ENCODE peak calls at places on chromosomes 1 and 21, in six cellular contexts. K is stomach, F is breast epithelium, J is foreskin keratinocyte, B is GM13977, T is IMR-90. Y is an unnamed sample.

GRCh38 chr1:228284148-228284495 is 76.3 kb downstream of the OBSCN start:
- DNase-seq in K (no peak), F (no peak), J (no peak), B (no peak), T (no peak), Y (no peak)

GRCh38 chr1:245220381-245220985 is 65.7 kb downstream of the KIF26B start:
- DNase-seq in K (no peak), F (no peak), J (no peak), B (no peak), T (no peak), Y (no peak)

GRCh38 chr1:56132520-56132919 is 446.8 kb downstream of the PLPP3 start:
- DNase-seq in K (no peak), F (no peak), J (no peak), B (no peak), T (no peak), Y (no peak)

GRCh38 chr1:42298520-42298919 is 36.5 kb downstream of the FOXJ3 start:
- DNase-seq in K (no peak), F (no peak), J (no peak), B (no peak), T (no peak), Y (no peak)

GRCh38 chr1:9996624-9997582 is at the start of gene RBP7:
- DNase-seq in K (peak; percentile 26), F (no peak), J (no peak), B (peak; percentile 49), T (no peak), Y (peak; percentile 18)

GRCh38 chr1:17045140-17045539 is 8.7 kb downstream of the SDHB start:
- DNase-seq in K (no peak), F (no peak), J (no peak), B (no peak), T (no peak), Y (no peak)

GRCh38 chr21:45983981-45984551 is 2.5 kb downstream of the COL6A1 start:
- DNase-seq in K (no peak), F (no peak), J (no peak), B (no peak), T (no peak), Y (no peak)

GRCh38 chr1:212981025-212981495 is 30.7 kb downstream of the VASH2 start:
- DNase-seq in K (peak; percentile 37), F (peak; percentile 63), J (no peak), B (no peak), T (no peak), Y (no peak)

GRCh38 chr1:198528376-198528775 is 12.1 kb downstream of the ATP6V1G3 start:
- DNase-seq in K (no peak), F (no peak), J (no peak), B (no peak), T (peak; percentile 54), Y (no peak)

GRCh38 chr1:25020851-25021585 is 90.9 kb upstream of the RUNX3 start:
- DNase-seq in K (no peak), F (no peak), J (no peak), B (no peak), T (no peak), Y (no peak)

GRCh38 chr1:67166196-67166595 is at the start of gene IL23R:
- DNase-seq in K (no peak), F (no peak), J (no peak), B (peak; percentile 38), T (no peak), Y (no peak)

GRCh38 chr1:110390096-110390495 is 730 bp downstream of the SLC16A4 start:
- DNase-seq in K (no peak), F (peak; percentile 68), J (no peak), B (no peak), T (peak; percentile 89), Y (no peak)

GRCh38 chr1:214028095-214028494 is 40.3 kb downstream of the PROX1 start:
- DNase-seq in K (no peak), F (no peak), J (no peak), B (no peak), T (no peak), Y (no peak)

GRCh38 chr1:59917026-59917784 is 9.4 kb downstream of the CYP2J2 start:
- DNase-seq in K (no peak), F (no peak), J (no peak), B (no peak), T (no peak), Y (no peak)

GRCh38 chr1:77373702-77374101 is 91.9 kb downstream of the AK5 start:
- DNase-seq in K (no peak), F (no peak), J (no peak), B (no peak), T (no peak), Y (no peak)

GRCh38 chr1:168636200-168636599 is 59.8 kb downstream of the XCL1 start:
- DNase-seq in K (no peak), F (no peak), J (peak; percentile 61), B (no peak), T (no peak), Y (peak; percentile 4)

GRCh38 chr1:999797-1000356 is at the start of gene HES4:
- DNase-seq in K (peak; percentile 93), F (peak; percentile 81), J (peak; percentile 54), B (peak; percentile 85), T (peak; percentile 90), Y (peak; percentile 37)

GRCh38 chr1:78168306-78168705 is 122.5 kb downstream of the GIPC2 start:
- DNase-seq in K (no peak), F (no peak), J (no peak), B (no peak), T (peak; percentile 35), Y (peak; percentile 14)

GRCh38 chr1:93769767-93770166 is 88.1 kb upstream of the BCAR3 start:
- DNase-seq in K (no peak), F (no peak), J (no peak), B (no peak), T (no peak), Y (no peak)

GRCh38 chr1:201554167-201554600 is 15.3 kb downstream of the NAV1 start:
- DNase-seq in K (no peak), F (no peak), J (no peak), B (no peak), T (no peak), Y (no peak)

GRCh38 chr1:20823879-20824278 is 36.8 kb upstream of the HP1BP3 start:
- DNase-seq in K (no peak), F (no peak), J (no peak), B (no peak), T (no peak), Y (no peak)

GRCh38 chr1:45753248-45754037 is 3.0 kb upstream of the IPP start:
- DNase-seq in K (no peak), F (no peak), J (no peak), B (no peak), T (no peak), Y (peak; percentile 36)

GRCh38 chr21:37593015-37593414 is 226.4 kb downstream of the DYRK1A start:
- DNase-seq in K (no peak), F (no peak), J (no peak), B (no peak), T (no peak), Y (peak; percentile 5)

GRCh38 chr1:50420689-50421365 is 2.4 kb downstream of the DMRTA2 start:
- DNase-seq in K (no peak), F (no peak), J (no peak), B (no peak), T (no peak), Y (no peak)

GRCh38 chr1:11707621-11708276 is 16.2 kb downstream of the DRAXIN start:
- DNase-seq in K (peak; percentile 85), F (peak; percentile 75), J (no peak), B (no peak), T (no peak), Y (peak; percentile 67)

GRCh38 chr1:157043685-157044084 is 1.9 kb downstream of the ARHGEF11 start:
- DNase-seq in K (no peak), F (no peak), J (no peak), B (no peak), T (no peak), Y (no peak)

GRCh38 chr1:152109231-152109997 is 5.8 kb downstream of the TCHH start:
- DNase-seq in K (no peak), F (no peak), J (no peak), B (no peak), T (peak; percentile 6), Y (no peak)

GRCh38 chr1:218330043-218330623 is 15.0 kb upstream of the TGFB2 start:
- DNase-seq in K (no peak), F (no peak), J (no peak), B (peak; percentile 52), T (peak; percentile 61), Y (peak; percentile 45)
- TF ChIP-seq CTCF in K (no peak), F (peak; percentile 55), J (peak; percentile 77), B (peak; percentile 48), T (peak; percentile 78), Y (peak; percentile 15)

DNA sequence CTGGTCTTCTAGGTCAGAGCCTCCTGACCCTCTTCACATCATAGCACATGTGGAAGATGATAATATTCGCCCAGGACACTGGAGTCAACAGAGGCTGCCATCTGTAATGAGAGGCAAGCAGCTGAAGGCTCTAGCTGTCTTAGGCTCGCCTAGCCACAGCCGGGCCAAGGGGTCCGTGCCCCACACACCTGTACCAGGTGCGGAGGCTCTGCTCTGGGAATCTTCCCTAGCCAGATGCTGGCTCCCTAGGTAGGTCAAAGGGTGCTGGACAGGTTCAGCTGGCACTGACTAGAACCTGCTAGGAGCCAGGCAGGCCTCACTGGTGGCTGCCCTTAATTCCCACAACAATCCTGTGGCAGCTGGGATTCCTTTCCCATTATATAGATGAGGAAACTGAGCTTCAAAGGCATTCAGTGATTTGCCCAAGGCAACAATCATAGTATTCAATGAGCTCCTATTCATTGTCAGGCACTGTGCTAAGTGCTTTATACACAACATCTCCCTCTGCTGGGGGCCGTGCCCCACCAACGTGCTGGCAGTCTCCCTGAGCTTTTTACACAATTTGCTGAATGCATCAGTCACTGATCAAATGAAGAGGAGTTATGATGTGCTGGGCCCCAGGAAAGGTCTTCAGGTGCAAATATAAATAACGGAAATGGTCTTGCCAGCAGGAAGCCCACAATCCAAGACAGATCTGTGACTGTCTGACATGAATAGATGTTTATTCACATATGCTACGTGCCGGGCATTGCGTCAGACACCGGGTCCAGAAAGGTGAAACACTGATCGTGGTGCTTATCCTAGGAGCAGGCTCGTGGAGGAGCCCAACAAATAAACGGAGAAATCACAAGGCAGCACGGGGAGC is 58.0 kb downstream of the DDX20 start:
- DNase-seq in K (no peak), F (no peak), J (no peak), B (no peak), T (no peak), Y (peak; percentile 32)
- TF ChIP-seq CTCF in K (no peak), F (no peak), J (peak; percentile 25), B (no peak), T (peak; percentile 2), Y (peak; percentile 39)

GRCh38 chr1:226447932-226448670 is 40.2 kb upstream of the PARP1 start:
- DNase-seq in K (no peak), F (no peak), J (no peak), B (no peak), T (peak; percentile 12), Y (no peak)

GRCh38 chr1:226443033-226443432 is 35.1 kb upstream of the PARP1 start:
- DNase-seq in K (no peak), F (no peak), J (no peak), B (no peak), T (no peak), Y (no peak)

GRCh38 chr1:226443439-226443838 is 35.5 kb upstream of the PARP1 start:
- DNase-seq in K (no peak), F (no peak), J (peak; percentile 86), B (no peak), T (peak; percentile 52), Y (no peak)

GRCh38 chr1:226446058-226446457 is 38.2 kb upstream of the PARP1 start:
- DNase-seq in K (no peak), F (no peak), J (no peak), B (no peak), T (no peak), Y (no peak)

GRCh38 chr1:226444901-226445300 is 37.0 kb upstream of the PARP1 start:
- DNase-seq in K (peak; percentile 29), F (no peak), J (no peak), B (peak; percentile 70), T (no peak), Y (peak; percentile 39)
- TF ChIP-seq CTCF in K (no peak), F (no peak), J (no peak), B (peak; percentile 46), T (no peak), Y (no peak)

GRCh38 chr1:53321366-53321765 is 6.5 kb downstream of the LRP8 start:
- DNase-seq in K (no peak), F (no peak), J (no peak), B (no peak), T (no peak), Y (peak; percentile 51)
- TF ChIP-seq CTCF in K (no peak), F (no peak), J (peak; percentile 33), B (peak; percentile 41), T (no peak), Y (peak; percentile 50)